ENCODE peak calls at places on chromosomes 4 and X, in ten cellular contexts. One of them, this sample, is unnamed.

GRCh38 chr4:175253184-175253902 is 335.2 kb downstream of the ADAM29 start:
- DNase-seq in coronary artery: no peak
- DNase-seq in activated naive CD8-positive, alpha-beta T cell treated with anti-CD3 and anti-CD28 coated beads, Interleukin-2, amount 50 U/mL, for 24 hours: no peak
- DNase-seq in adipocyte: peak
- DNase-seq in fibroblast of mammary gland: peak
- DNase-seq in fibroblast of villous mesenchyme: peak
- DNase-seq in NCI-H2081: no peak
- DNase-seq in HCEC 1CT: no peak
- DNase-seq in DMS79 treated with DMSO at 0.1 percent for 48 hours: no peak
- DNase-seq in iPS DF 19.7: no peak
- DNase-seq in this sample: no peak

GRCh38 chr4:141810038-141810701 is 173.8 kb downstream of the IL15 start:
- DNase-seq in coronary artery: no peak
- DNase-seq in activated naive CD8-positive, alpha-beta T cell treated with anti-CD3 and anti-CD28 coated beads, Interleukin-2, amount 50 U/mL, for 24 hours: no peak
- DNase-seq in adipocyte: no peak
- DNase-seq in fibroblast of mammary gland: no peak
- DNase-seq in fibroblast of villous mesenchyme: no peak
- DNase-seq in NCI-H2081: no peak
- DNase-seq in HCEC 1CT: no peak
- DNase-seq in DMS79 treated with DMSO at 0.1 percent for 48 hours: no peak
- DNase-seq in iPS DF 19.7: no peak
- DNase-seq in this sample: peak

GRCh38 chr4:32909722-32910121 is 2189.6 kb downstream of the PCDH7 start:
- DNase-seq in coronary artery: no peak
- DNase-seq in activated naive CD8-positive, alpha-beta T cell treated with anti-CD3 and anti-CD28 coated beads, Interleukin-2, amount 50 U/mL, for 24 hours: no peak
- DNase-seq in adipocyte: no peak
- DNase-seq in fibroblast of mammary gland: no peak
- DNase-seq in fibroblast of villous mesenchyme: no peak
- DNase-seq in NCI-H2081: no peak
- DNase-seq in HCEC 1CT: no peak
- DNase-seq in DMS79 treated with DMSO at 0.1 percent for 48 hours: no peak
- DNase-seq in iPS DF 19.7: no peak
- DNase-seq in this sample: no peak

GRCh38 chr4:140170299-140170698 is 16.3 kb upstream of the MAML3 start:
- DNase-seq in coronary artery: no peak
- DNase-seq in activated naive CD8-positive, alpha-beta T cell treated with anti-CD3 and anti-CD28 coated beads, Interleukin-2, amount 50 U/mL, for 24 hours: no peak
- DNase-seq in adipocyte: no peak
- DNase-seq in fibroblast of mammary gland: no peak
- DNase-seq in fibroblast of villous mesenchyme: no peak
- DNase-seq in NCI-H2081: no peak
- DNase-seq in HCEC 1CT: no peak
- DNase-seq in DMS79 treated with DMSO at 0.1 percent for 48 hours: no peak
- DNase-seq in iPS DF 19.7: no peak
- DNase-seq in this sample: no peak

GRCh38 chr4:23972202-23972601 is 82.4 kb upstream of the PPARGC1A start:
- DNase-seq in coronary artery: no peak
- DNase-seq in activated naive CD8-positive, alpha-beta T cell treated with anti-CD3 and anti-CD28 coated beads, Interleukin-2, amount 50 U/mL, for 24 hours: no peak
- DNase-seq in adipocyte: no peak
- DNase-seq in fibroblast of mammary gland: no peak
- DNase-seq in fibroblast of villous mesenchyme: no peak
- DNase-seq in NCI-H2081: no peak
- DNase-seq in HCEC 1CT: no peak
- DNase-seq in DMS79 treated with DMSO at 0.1 percent for 48 hours: no peak
- DNase-seq in iPS DF 19.7: no peak
- DNase-seq in this sample: no peak

GRCh38 chr4:169207436-169208089 is 63.2 kb downstream of the SH3RF1 start:
- DNase-seq in coronary artery: no peak
- DNase-seq in activated naive CD8-positive, alpha-beta T cell treated with anti-CD3 and anti-CD28 coated beads, Interleukin-2, amount 50 U/mL, for 24 hours: no peak
- DNase-seq in adipocyte: peak
- DNase-seq in fibroblast of mammary gland: no peak
- DNase-seq in fibroblast of villous mesenchyme: no peak
- DNase-seq in NCI-H2081: no peak
- DNase-seq in HCEC 1CT: no peak
- DNase-seq in DMS79 treated with DMSO at 0.1 percent for 48 hours: no peak
- DNase-seq in iPS DF 19.7: no peak
- DNase-seq in this sample: no peak

GRCh38 chrX:119694601-119695534 is 1.9 kb upstream of the SEPTIN6 start:
- DNase-seq in coronary artery: no peak
- DNase-seq in activated naive CD8-positive, alpha-beta T cell treated with anti-CD3 and anti-CD28 coated beads, Interleukin-2, amount 50 U/mL, for 24 hours: no peak
- DNase-seq in adipocyte: no peak
- DNase-seq in fibroblast of mammary gland: no peak
- DNase-seq in fibroblast of villous mesenchyme: no peak
- DNase-seq in NCI-H2081: no peak
- DNase-seq in HCEC 1CT: no peak
- DNase-seq in DMS79 treated with DMSO at 0.1 percent for 48 hours: no peak
- DNase-seq in iPS DF 19.7: no peak
- DNase-seq in this sample: peak

GRCh38 chrX:153818571-153819397 is 11.6 kb downstream of the PDZD4 start:
- DNase-seq in coronary artery: peak
- DNase-seq in activated naive CD8-positive, alpha-beta T cell treated with anti-CD3 and anti-CD28 coated beads, Interleukin-2, amount 50 U/mL, for 24 hours: peak
- DNase-seq in adipocyte: peak
- DNase-seq in fibroblast of mammary gland: no peak
- DNase-seq in fibroblast of villous mesenchyme: peak
- DNase-seq in NCI-H2081: peak
- DNase-seq in HCEC 1CT: no peak
- DNase-seq in DMS79 treated with DMSO at 0.1 percent for 48 hours: peak
- DNase-seq in iPS DF 19.7: no peak
- DNase-seq in this sample: peak

GRCh38 chr4:88043586-88044340 is 36.3 kb downstream of the PKD2 start:
- DNase-seq in coronary artery: no peak
- DNase-seq in activated naive CD8-positive, alpha-beta T cell treated with anti-CD3 and anti-CD28 coated beads, Interleukin-2, amount 50 U/mL, for 24 hours: no peak
- DNase-seq in adipocyte: no peak
- DNase-seq in fibroblast of mammary gland: no peak
- DNase-seq in fibroblast of villous mesenchyme: no peak
- DNase-seq in NCI-H2081: no peak
- DNase-seq in HCEC 1CT: no peak
- DNase-seq in DMS79 treated with DMSO at 0.1 percent for 48 hours: no peak
- DNase-seq in iPS DF 19.7: no peak
- DNase-seq in this sample: peak

This sample was measured in EH.